ENCODE peak calls at places on chromosome 20, in eight cellular contexts. M is spleen, X is endothelial cell of umbilical vein, C is upper lobe of left lung, Q is HepG2, J is esophagus muscularis mucosa, G is sigmoid colon, A is H1. S is an unnamed sample. For H3K9me3, the result is how much of the 10 kb centered on the place peaks cover.

GRCh38 chr20:19025430-19026120 is 186.9 kb upstream of the SLC24A3 start:
- DNase-seq in M (no peak), X (no peak), C (no peak), Q (no peak), J (peak), G (no peak), A (no peak), S (no peak)

GRCh38 chr20:17645546-17646208 is 36.4 kb downstream of the RRBP1 start:
- DNase-seq in M (peak), X (no peak), C (no peak), Q (no peak), J (no peak), G (no peak), A (no peak), S (no peak)

GRCh38 chr20:42656130-42656529 is 533.6 kb downstream of the PTPRT start:
- DNase-seq in M (no peak), X (no peak), C (no peak), Q (no peak), J (peak), G (no peak), A (no peak), S (no peak)

GRCh38 chr20:25576783-25577530 is 8.4 kb downstream of the NINL start:
- DNase-seq in M (peak), X (no peak), C (no peak), Q (no peak), J (no peak), G (no peak), A (no peak), S (no peak)

GRCh38 chr20:32823737-32824588 is 4.2 kb downstream of the MAPRE1 start:
- DNase-seq in M (no peak), X (no peak), C (no peak), Q (peak), J (no peak), G (no peak), A (no peak), S (no peak)

GRCh38 chr20:48329676-48330644 is 497.8 kb downstream of the PREX1 start:
- DNase-seq in M (no peak), X (peak), C (no peak), Q (peak), J (no peak), G (no peak), A (peak), S (no peak)

GRCh38 chr20:33914871-33915270 is 78.8 kb upstream of the RALY start:
- DNase-seq in M (no peak), X (peak), C (no peak), Q (peak), J (no peak), G (no peak), A (no peak), S (no peak)

GRCh38 chr20:17419459-17419858 is 111.7 kb downstream of the BFSP1 start:
- DNase-seq in M (no peak), X (no peak), C (no peak), Q (no peak), J (no peak), G (no peak), A (no peak), S (no peak)

GRCh38 chr20:25565578-25566157 is 19.7 kb downstream of the NINL start:
- DNase-seq in M (no peak), X (peak), C (no peak), Q (peak), J (no peak), G (no peak), A (no peak), S (peak)

GRCh38 chr20:34249291-34249690 is 8.1 kb downstream of the ASIP start:
- DNase-seq in M (no peak), X (no peak), C (peak), Q (no peak), J (no peak), G (no peak), A (no peak), S (no peak)

DNA sequence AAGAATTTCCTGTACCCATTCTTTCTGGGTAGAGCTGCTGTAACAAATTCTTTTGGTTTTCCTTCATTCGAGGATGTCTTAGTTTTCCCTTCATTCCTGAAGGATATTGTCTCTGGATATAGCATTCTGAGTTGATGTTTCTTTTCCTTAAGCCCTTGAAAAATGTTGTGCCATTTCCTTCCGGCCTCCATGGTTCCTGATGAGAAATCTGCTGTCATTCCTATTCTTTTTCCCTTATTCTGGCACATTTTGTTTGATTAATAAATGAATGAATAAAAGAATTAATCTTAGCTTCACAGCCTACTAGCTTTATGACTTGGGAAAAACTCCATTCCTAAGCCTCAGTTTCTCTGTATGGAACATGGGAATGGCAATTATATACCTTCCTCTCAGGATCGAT is 173.1 kb downstream of the EYA2 start:
- DNase-seq in M (no peak), X (no peak), C (no peak), Q (no peak), J (no peak), G (no peak), A (no peak), S (no peak)
- H3K9me3 ChIP-seq in M (under half), X (under half), C (under half), Q (under half), J (under half), G (under half), A (under half), S (under half)

DNA sequence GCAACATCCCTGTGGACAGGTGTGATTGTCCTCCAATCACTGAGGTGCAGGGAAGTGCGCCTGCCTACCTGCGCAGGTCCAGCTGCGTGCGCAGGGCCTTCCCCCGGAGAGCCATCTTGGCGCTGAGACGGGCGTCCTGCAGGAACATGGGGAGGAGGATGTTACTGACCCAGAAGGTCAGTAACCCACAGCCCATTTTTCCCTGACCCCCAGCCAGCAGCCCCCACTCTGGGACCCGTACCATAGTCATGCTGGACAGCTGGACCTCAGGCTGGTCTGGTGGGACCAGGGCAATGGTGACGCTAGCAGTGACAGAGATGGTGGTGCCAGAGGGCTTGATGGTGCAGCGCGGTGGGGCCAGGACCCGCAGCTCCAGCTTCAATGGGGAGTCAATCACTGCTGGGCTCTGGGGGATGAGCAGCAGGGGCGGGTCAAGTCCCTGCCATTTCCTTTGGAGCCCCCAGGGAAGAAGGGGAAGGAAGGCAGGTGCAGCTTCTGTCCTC is 9.7 kb downstream of the PLTP start:
- DNase-seq in M (no peak), X (no peak), C (no peak), Q (no peak), J (no peak), G (no peak), A (no peak), S (no peak)
- TF ChIP-seq POLR2A in M (no peak), X (no peak), C (no peak), Q (no peak), J (no peak), G (no peak), A (no peak), S (no peak)

DNA sequence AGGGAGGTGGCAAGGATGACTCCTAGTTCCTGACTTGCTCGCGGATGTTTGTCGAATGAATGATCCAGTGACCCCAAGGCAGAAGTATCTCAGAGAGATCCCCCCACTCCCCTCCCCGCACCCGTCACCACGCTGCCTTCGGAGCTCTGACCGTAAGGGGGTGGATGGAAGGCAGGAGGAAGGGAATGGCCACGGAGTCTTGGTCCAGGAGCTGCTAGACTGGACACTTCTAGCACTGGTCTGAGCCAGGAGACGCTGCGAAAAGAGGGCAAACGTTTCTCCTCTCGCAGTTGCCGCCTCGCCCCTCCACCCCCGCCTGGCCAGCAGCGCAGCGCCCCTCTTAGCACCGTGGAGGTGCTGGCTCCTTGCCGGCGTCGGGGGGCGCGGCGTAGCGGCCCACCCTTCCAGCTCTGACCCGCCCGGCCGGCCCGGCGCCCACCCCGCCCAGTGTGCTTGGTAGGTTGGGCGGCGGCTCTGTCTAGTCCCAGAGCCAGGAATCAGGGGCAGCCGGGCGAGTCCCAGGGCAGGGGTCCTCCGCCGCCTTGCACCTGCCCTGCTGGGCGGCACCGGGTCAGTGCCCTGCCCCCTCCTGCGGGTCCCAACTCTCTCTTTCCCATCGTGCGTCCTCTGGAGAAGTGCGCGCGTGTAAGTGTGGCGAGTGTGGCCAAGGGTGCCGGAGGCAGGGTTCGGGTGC is 2.4 kb upstream of the DBNDD2 start:
- DNase-seq in M (no peak), X (peak), C (no peak), Q (no peak), J (no peak), G (peak), A (no peak), S (no peak)
- TF ChIP-seq POLR2AphosphoS5 in M (no peak), X (no peak), C (no peak), Q (no peak), J (peak), G (no peak), A (no peak), S (no peak)

DNA sequence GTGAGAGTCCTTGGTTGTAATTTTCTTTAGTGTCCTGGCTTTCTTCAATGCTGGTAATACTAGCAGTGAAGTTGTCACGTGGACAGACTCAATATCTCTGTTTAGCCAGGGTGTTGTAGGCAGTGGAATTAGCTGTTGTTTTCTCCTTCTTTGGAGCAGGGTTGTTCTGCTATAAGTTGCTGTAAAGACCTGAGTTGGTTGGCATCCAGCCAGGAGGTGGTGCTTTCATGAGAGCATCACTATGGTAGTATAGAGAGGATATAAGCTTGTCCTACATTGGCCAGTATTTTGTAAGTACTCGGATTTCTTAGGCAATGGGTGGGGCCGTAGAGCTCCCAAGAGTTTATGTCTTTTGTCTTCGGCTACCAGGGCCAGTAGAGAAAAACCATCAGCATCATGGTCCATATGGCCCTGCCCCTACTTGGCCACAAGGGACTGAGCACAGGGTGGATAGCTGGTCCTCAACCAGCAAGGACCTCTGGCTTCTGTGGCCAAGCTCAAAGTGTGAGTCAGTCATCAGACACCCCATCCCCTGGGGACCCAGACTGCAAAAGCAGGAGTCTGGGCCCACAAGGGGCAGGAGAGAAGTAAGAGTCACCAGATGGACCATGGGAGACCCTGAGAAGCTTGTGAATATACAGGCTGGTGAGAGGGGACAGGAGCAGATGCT is 127.9 kb upstream of the NXT1 start:
- DNase-seq in M (no peak), X (no peak), C (no peak), Q (no peak), J (peak), G (no peak), A (no peak), S (no peak)
- H3K9me3 ChIP-seq in M (under half), X (under half), C (under half), Q (under half), J (under half), G (under half), A (under half), S (under half)

GRCh38 chr20:35506872-35507638 is 22.4 kb downstream of the C20orf173 start:
- DNase-seq in M (no peak), X (no peak), C (no peak), Q (no peak), J (no peak), G (no peak), A (no peak), S (no peak)

GRCh38 chr20:35504751-35505150 is 24.7 kb downstream of the C20orf173 start:
- DNase-seq in M (no peak), X (no peak), C (no peak), Q (no peak), J (no peak), G (no peak), A (no peak), S (no peak)

GRCh38 chr20:35503841-35504460 is 25.5 kb downstream of the C20orf173 start:
- DNase-seq in M (no peak), X (no peak), C (no peak), Q (no peak), J (no peak), G (peak), A (no peak), S (no peak)

GRCh38 chr20:35508493-35509218 is 20.8 kb downstream of the C20orf173 start:
- DNase-seq in M (no peak), X (no peak), C (no peak), Q (no peak), J (no peak), G (no peak), A (no peak), S (no peak)

DNA sequence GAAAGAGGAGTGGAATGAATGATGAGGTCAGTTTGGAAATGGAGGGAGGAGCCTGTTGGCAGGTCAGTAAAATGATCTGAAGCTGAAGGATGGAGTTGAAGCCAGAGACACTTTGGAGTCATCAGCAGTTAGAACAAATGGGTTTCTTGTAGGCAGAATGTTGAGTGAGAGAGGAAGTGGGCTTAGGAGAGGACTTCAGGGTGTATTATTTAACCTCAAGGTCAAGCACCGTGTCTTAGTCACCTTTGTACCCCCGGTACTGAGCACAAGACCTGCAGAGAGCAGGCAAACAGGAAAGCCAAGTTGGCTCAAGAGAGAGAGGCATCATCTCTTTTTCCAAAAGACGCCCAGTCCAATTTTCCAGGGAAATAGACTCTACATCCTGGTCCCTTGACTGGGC is 23.3 kb downstream of the C20orf173 start:
- DNase-seq in M (no peak), X (no peak), C (no peak), Q (no peak), J (no peak), G (no peak), A (no peak), S (no peak)
- TF ChIP-seq POLR2A in M (no peak), X (no peak), C (no peak), Q (no peak), J (no peak), G (no peak), A (no peak), S (no peak)

DNA sequence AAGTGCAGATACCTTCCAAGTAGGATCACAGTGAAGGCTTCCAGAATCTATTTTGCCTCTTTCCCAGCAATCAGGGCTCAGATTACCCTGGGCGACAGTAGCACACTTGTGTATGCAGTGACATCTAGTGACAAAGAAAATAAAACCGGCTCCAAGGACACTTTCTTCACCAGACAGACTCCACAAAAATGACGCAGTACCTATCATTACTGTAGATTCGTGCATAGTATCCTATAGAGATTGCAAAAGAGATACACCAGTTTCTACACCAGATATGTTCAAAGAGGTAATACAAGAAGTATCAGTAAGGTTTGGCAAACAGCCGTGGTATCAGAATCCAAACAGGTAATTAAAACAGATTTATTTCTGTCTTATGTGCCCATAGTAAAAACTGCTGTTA is 600.3 kb upstream of the JAG1 start:
- DNase-seq in M (no peak), X (peak), C (no peak), Q (peak), J (no peak), G (no peak), A (no peak), S (no peak)
- TF ChIP-seq POLR2AphosphoS5 in M (no peak), X (no peak), C (no peak), Q (no peak), J (no peak), G (no peak), A (no peak), S (no peak)